ENCODE peak calls at places on chromosomes 11 and 22, in five cellular contexts. C, R, H, N and M are unnamed samples.

GRCh38 chr11:112564228-112564955 is 303.7 kb upstream of the PLET1 start:
- ATAC-seq in N (no peak), C (no peak), R (peak), H (peak), M (peak)

GRCh38 chr11:87020336-87020735 is 17.4 kb upstream of the TMEM135 start:
- ATAC-seq in C (no peak), H (no peak), R (no peak), N (no peak), M (no peak)

GRCh38 chr11:81000334-81001100 is 1559.7 kb upstream of the TENM4 start:
- ATAC-seq in C (no peak), R (no peak), N (no peak), H (no peak), M (no peak)

GRCh38 chr11:102410382-102410784 is 42.2 kb downstream of the TMEM123 start:
- ATAC-seq in R (no peak), C (no peak), H (no peak), N (peak), M (no peak)

GRCh38 chr11:13291794-13292193 is 14.2 kb downstream of the BMAL1 start:
- ATAC-seq in H (no peak), N (no peak), C (no peak), R (no peak), M (peak)

GRCh38 chr22:50019316-50019715 is 6.8 kb upstream of the IL17REL start:
- ATAC-seq in C (no peak), R (no peak), N (no peak), H (no peak), M (no peak)

GRCh38 chr22:48945621-48946458 is 881.8 kb downstream of the BRD1 start:
- ATAC-seq in R (peak), N (no peak), C (no peak), H (no peak), M (no peak)

GRCh38 chr11:101096036-101096704 is 33.4 kb downstream of the PGR start:
- ATAC-seq in H (no peak), R (no peak), C (no peak), N (no peak), M (no peak)

GRCh38 chr11:78540276-78540675 is 34.4 kb downstream of the NARS2 start:
- ATAC-seq in R (peak), N (no peak), C (no peak), H (no peak), M (no peak)

GRCh38 chr11:123525072-123525471 is 95.0 kb downstream of the GRAMD1B start:
- ATAC-seq in N (no peak), H (no peak), C (no peak), R (no peak), M (no peak)

GRCh38 chr11:131750692-131751091 is 380.3 kb downstream of the NTM start:
- ATAC-seq in C (no peak), N (no peak), H (no peak), R (no peak), M (no peak)

GRCh38 chr11:20060180-20060579 is 100.1 kb downstream of the DBX1 start:
- ATAC-seq in C (no peak), H (no peak), R (no peak), N (no peak), M (no peak)

GRCh38 chr11:96061730-96062524 is 138.0 kb upstream of the MTMR2 start:
- ATAC-seq in H (no peak), C (peak), R (peak), N (no peak), M (no peak)

GRCh38 chr11:122367809-122368231 is 251.8 kb upstream of the BLID start:
- ATAC-seq in C (no peak), H (peak), R (peak), N (no peak), M (peak)

GRCh38 chr11:121119444-121119843 is 18.4 kb downstream of the TECTA start:
- ATAC-seq in R (peak), C (no peak), H (no peak), N (no peak), M (no peak)

GRCh38 chr11:96012086-96012824 is 88.3 kb upstream of the MTMR2 start:
- ATAC-seq in C (peak), N (peak), H (peak), R (peak), M (peak)

GRCh38 chr22:40855104-40855959 is 1.1 kb downstream of the ST13 start:
- ATAC-seq in N (peak), C (no peak), H (no peak), R (no peak), M (no peak)

GRCh38 chr22:40855960-40856512 is 403 bp downstream of the ST13 start:
- ATAC-seq in R (peak), N (peak), C (peak), H (peak), M (peak)

GRCh38 chr22:40857309-40857851 is 432 bp downstream of the XPNPEP3 start:
- ATAC-seq in N (peak), C (no peak), H (no peak), R (peak), M (no peak)

GRCh38 chr22:40853961-40854360 is 2.5 kb downstream of the ST13 start:
- ATAC-seq in R (no peak), N (peak), C (no peak), H (no peak), M (no peak)

DNA sequence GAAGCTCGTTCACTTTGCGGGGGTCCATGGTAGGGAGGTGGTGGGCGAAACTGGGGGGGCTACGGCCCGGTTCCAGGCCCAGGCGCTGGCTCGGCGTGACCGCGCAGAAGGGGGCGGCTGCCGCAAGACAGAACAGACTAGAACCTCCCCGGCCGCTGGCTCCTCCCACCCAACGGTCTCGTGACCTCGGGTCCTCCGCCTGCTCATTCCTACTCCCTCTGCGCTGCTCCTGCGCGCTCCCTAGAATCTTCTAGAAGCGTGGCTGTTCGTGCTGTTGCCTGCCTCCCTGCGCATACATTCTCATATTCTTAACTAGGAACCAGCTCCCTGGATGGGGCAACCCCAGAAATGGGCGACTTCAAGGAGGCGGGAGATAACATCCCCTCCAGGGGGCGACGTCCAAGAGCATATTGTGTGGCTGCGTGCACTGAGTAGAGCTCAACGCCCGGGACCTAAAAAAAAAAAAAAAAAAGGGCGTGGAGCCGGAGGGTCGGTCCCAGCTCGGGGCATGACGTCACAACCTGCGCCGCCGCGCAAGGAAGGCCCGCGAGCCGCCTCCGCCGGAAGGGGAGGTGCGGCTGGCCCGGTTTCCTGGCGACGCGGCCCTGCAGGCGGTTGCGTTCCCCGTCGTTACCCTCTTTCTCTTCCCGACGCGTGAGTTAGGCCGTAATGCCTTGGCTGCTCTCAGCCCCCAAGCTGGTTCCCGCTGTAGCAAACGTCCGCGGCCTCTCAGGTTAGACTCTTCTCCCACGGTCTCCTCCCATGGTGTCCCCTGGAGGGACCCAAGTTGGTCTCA is at the start of the genes ST13 and XPNPEP3:
- ATAC-seq in H (peak), R (peak), C (peak), N (peak), M (peak)
- TF ChIP-seq EP300 in H (no peak), R (peak), C (no peak), N (peak), M (no peak)

GRCh38 chr11:5626191-5626590 is 1.4 kb downstream of the TRIM34 start:
- ATAC-seq in N (no peak), R (no peak), C (no peak), H (no peak), M (no peak)

GRCh38 chr11:5621580-5621979 is 3.2 kb upstream of the TRIM34 start:
- ATAC-seq in C (no peak), N (no peak), H (no peak), R (no peak), M (no peak)

GRCh38 chr11:5625281-5625680 is 480 bp downstream of the TRIM34 start:
- ATAC-seq in C (peak), H (peak), N (no peak), R (no peak), M (no peak)

GRCh38 chr11:5622802-5623201 is 2.0 kb upstream of the TRIM34 start:
- ATAC-seq in R (no peak), H (no peak), N (no peak), C (no peak), M (no peak)

GRCh38 chr11:5624489-5625278 is at the start of gene TRIM34:
- ATAC-seq in N (peak), R (peak), C (peak), H (peak), M (peak)
- TF ChIP-seq POLR2AphosphoS5 in N (no peak), R (no peak), C (peak), H (peak), M (no peak)

GRCh38 chr22:36343070-36343719 is 44.6 kb downstream of the MYH9 start:
- ATAC-seq in C (peak), R (no peak), N (no peak), H (no peak), M (peak)
- TF ChIP-seq CTCF in C (no peak), R (no peak), N (no peak), H (no peak), M (no peak)

GRCh38 chr11:64317325-64317960 is at the start of gene TRMT112:
- ATAC-seq in H (peak), C (peak), N (peak), R (peak), M (peak)
- TF ChIP-seq EP300 in H (no peak), C (no peak), N (no peak), R (peak), M (no peak)